ENCODE peak calls at places on chromosomes 11 and 22, in five cellular contexts. L is neural crest cell; C is transverse colon; I is NCI-H2081; G is activated CD4-positive, alpha-beta T cell treated with anti-CD3 and anti-CD28 coated beads, Interleukin-2, amount 50 U/mL, for 1 hour. R is an unnamed sample.
A peak's percentile ranks its signal among the peaks of the same experiment; 100 is the strongest.

GRCh38 chr11:63491614-63492372 is 826 bp upstream of the PLAAT5 start:
- DNase-seq in L (no peak), C (no peak), I (no peak), G (no peak), R (no peak)

GRCh38 chr11:9858822-9859221 is 194.9 kb downstream of the SWAP70 start:
- DNase-seq in L (no peak), C (no peak), I (peak; percentile 1), G (no peak), R (no peak)

GRCh38 chr11:41201156-41201555 is 258.3 kb downstream of the LRRC4C start:
- DNase-seq in L (peak; percentile 65), C (no peak), I (peak; percentile 70), G (no peak), R (peak; percentile 71)

GRCh38 chr11:17277024-17277584 is 565 bp downstream of the NUCB2 start:
- DNase-seq in L (no peak), C (no peak), I (no peak), G (no peak), R (peak; percentile 86)

GRCh38 chr22:32590556-32590955 is 115.9 kb downstream of the FBXO7 start:
- DNase-seq in L (no peak), C (no peak), I (no peak), G (no peak), R (no peak)

GRCh38 chr11:64843971-64844329 is 503 bp downstream of the CDC42BPG start:
- DNase-seq in L (no peak), C (no peak), I (no peak), G (no peak), R (no peak)

GRCh38 chr11:83306385-83307080 is 20.4 kb upstream of the CCDC90B start:
- DNase-seq in L (no peak), C (no peak), I (no peak), G (no peak), R (no peak)

GRCh38 chr11:80096736-80097135 is 655.9 kb upstream of the TENM4 start:
- DNase-seq in L (no peak), C (no peak), I (no peak), G (no peak), R (no peak)

GRCh38 chr11:66856496-66857233 is at the start of gene LRFN4:
- DNase-seq in L (no peak), C (peak; percentile 59), I (peak; percentile 66), G (peak; percentile 49), R (peak; percentile 87)

R was measured in retina.